ENCODE peak calls at places on chromosomes 5 and 9, in seven cellular contexts. U is heart left ventricle, C is fibroblast of the aortic adventitia, A is sigmoid colon, S is GM06990, G is BJ, H is fibroblast of mammary gland. M is an unnamed sample.

GRCh38 chr5:52864376-52864775 is 76.7 kb downstream of the ITGA1 start:
- DNase-seq in U (no peak), C (peak; percentile 67), A (no peak), S (no peak), G (no peak), H (peak; percentile 26), M (peak; percentile 87)

GRCh38 chr9:110083866-110084265 is 124.1 kb downstream of the C9orf152 start:
- DNase-seq in U (no peak), C (no peak), A (no peak), S (no peak), G (no peak), H (no peak), M (no peak)

GRCh38 chr9:2489838-2490314 is 131.7 kb upstream of the VLDLR start:
- DNase-seq in U (peak; percentile 27), C (peak; percentile 98), A (no peak), S (no peak), G (peak; percentile 76), H (peak; percentile 84), M (peak; percentile 83)

GRCh38 chr5:73901455-73901854 is 275.5 kb downstream of the ARHGEF28 start:
- DNase-seq in U (no peak), C (no peak), A (no peak), S (no peak), G (no peak), H (no peak), M (no peak)

GRCh38 chr5:149846021-149846420 is 98.6 kb downstream of the PDE6A start:
- DNase-seq in U (no peak), C (no peak), A (no peak), S (no peak), G (no peak), H (no peak), M (no peak)

GRCh38 chr9:30575218-30575617 is 1809.2 kb upstream of the ACO1 start:
- DNase-seq in U (no peak), C (no peak), A (no peak), S (no peak), G (no peak), H (no peak), M (no peak)

GRCh38 chr9:111429175-111429574 is 55.0 kb downstream of the ECPAS start:
- DNase-seq in U (no peak), C (peak; percentile 8), A (no peak), S (no peak), G (no peak), H (peak; percentile 32), M (no peak)

GRCh38 chr5:9483779-9484178 is 62.1 kb downstream of the SEMA5A start:
- DNase-seq in U (no peak), C (no peak), A (no peak), S (no peak), G (no peak), H (no peak), M (no peak)

GRCh38 chr9:127214421-127215265 is 49.9 kb upstream of the GARNL3 start:
- DNase-seq in U (peak; percentile 53), C (peak; percentile 58), A (no peak), S (no peak), G (no peak), H (peak; percentile 72), M (peak; percentile 73)

GRCh38 chr5:126888180-126888579 is 111.2 kb downstream of the LMNB1 start:
- DNase-seq in U (no peak), C (no peak), A (no peak), S (no peak), G (no peak), H (no peak), M (no peak)

GRCh38 chr5:122741681-122742080 is 33.2 kb upstream of the SNX2 start:
- DNase-seq in U (no peak), C (no peak), A (no peak), S (no peak), G (no peak), H (no peak), M (no peak)

GRCh38 chr5:145976431-145977155 is 40.2 kb downstream of the SH3RF2 start:
- DNase-seq in U (no peak), C (peak; percentile 49), A (no peak), S (no peak), G (no peak), H (no peak), M (no peak)

GRCh38 chr9:69019808-69020207 is 5.9 kb upstream of the PRKACG start:
- DNase-seq in U (no peak), C (no peak), A (no peak), S (no peak), G (no peak), H (no peak), M (no peak)

GRCh38 chr5:122110990-122111389 is 18.4 kb upstream of the ZNF474 start:
- DNase-seq in U (no peak), C (no peak), A (no peak), S (no peak), G (no peak), H (no peak), M (no peak)

GRCh38 chr5:151184316-151185042 is 26.9 kb upstream of the ANXA6 start:
- DNase-seq in U (no peak), C (no peak), A (no peak), S (no peak), G (no peak), H (no peak), M (no peak)

GRCh38 chr9:133888048-133888778 is 103.9 kb downstream of the VAV2 start:
- DNase-seq in U (no peak), C (no peak), A (no peak), S (no peak), G (no peak), H (no peak), M (no peak)

GRCh38 chr5:128257096-128257495 is 173.5 kb downstream of the SLC12A2 start:
- DNase-seq in U (no peak), C (peak; percentile 13), A (no peak), S (no peak), G (no peak), H (no peak), M (no peak)

GRCh38 chr5:111063709-111064322 is 7.7 kb upstream of the TSLP start:
- DNase-seq in U (no peak), C (peak; percentile 37), A (no peak), S (no peak), G (no peak), H (no peak), M (no peak)

GRCh38 chr9:111969061-111969460 is 72.4 kb downstream of the UGCG start:
- DNase-seq in U (no peak), C (no peak), A (no peak), S (no peak), G (no peak), H (peak; percentile 94), M (peak; percentile 66)

GRCh38 chr9:124285490-124285889 is 27.7 kb downstream of the NEK6 start:
- DNase-seq in U (no peak), C (no peak), A (no peak), S (no peak), G (no peak), H (no peak), M (no peak)
- H3K4me3 ChIP-seq in U (no peak overlapping the region), C (no peak overlapping the region), A (no peak overlapping the region), S (peak overlapping the region; percentile 40), G (no peak overlapping the region), H (no peak overlapping the region), M (peak overlapping the region; percentile 13)

DNA sequence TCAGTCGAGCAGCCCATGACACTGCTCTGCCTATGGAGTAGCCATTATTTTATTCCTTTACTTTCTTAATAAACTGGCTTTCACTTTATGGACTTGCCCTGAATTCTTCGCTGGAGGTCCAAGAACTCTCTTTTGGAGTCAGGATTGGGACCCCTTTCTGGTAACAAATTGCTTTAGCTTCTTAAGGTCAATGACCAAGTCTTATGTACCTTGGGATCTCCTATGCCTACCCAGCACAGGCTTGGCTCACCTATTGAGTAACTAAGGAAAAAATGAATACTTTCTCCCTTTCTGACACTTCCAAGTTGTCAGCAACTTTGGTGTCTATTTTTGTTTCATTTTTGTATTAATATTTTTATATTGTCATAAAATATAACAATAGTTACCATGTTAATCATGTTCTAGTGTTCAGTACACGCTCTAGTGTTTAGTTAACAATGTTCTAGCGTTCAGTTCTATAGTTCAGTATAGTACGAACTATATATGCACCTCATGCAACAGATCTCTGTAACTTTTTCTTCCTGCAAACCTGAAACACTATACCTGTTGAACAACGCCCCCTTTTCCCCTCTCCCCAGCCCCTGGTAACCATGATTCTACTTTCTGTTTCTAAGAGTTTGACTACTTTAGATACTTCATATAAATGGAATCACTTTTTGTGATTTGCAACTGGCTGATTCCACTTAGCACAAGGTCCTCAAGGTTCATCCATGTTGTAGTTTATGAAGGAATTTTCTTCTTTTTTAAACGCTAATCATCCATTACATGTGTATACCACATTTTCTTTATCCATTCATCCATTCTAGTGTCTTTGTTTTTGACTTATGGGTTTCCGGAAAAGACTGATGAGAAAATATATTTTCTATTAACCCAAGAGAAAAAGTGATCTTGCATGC is 1.8 kb upstream of the RHOBTB3 start:
- DNase-seq in U (no peak), C (no peak), A (no peak), S (no peak), G (no peak), H (no peak), M (no peak)
- H3K4me3 ChIP-seq in U (no peak overlapping the region), C (no peak overlapping the region), A (no peak overlapping the region), S (no peak overlapping the region), G (no peak overlapping the region), H (no peak overlapping the region), M (no peak overlapping the region)

GRCh38 chr5:147575598-147575997 is 65.7 kb upstream of the DPYSL3 start:
- DNase-seq in U (no peak), C (no peak), A (no peak), S (no peak), G (no peak), H (no peak), M (no peak)

GRCh38 chr5:147576646-147577535 is 67.0 kb upstream of the DPYSL3 start:
- DNase-seq in U (peak; percentile 38), C (peak; percentile 60), A (peak; percentile 72), S (peak; percentile 6), G (no peak), H (peak; percentile 46), M (peak; percentile 26)

GRCh38 chr5:147573171-147573570 is 63.3 kb upstream of the DPYSL3 start:
- DNase-seq in U (no peak), C (no peak), A (no peak), S (no peak), G (no peak), H (no peak), M (no peak)

GRCh38 chr5:147578228-147579024 is 68.6 kb upstream of the DPYSL3 start:
- DNase-seq in U (no peak), C (peak; percentile 86), A (no peak), S (no peak), G (no peak), H (peak; percentile 71), M (peak; percentile 60)
- H3K4me3 ChIP-seq in U (no peak overlapping the region), C (peak overlapping the region; percentile 46), A (peak overlapping the region; percentile 21), S (no peak overlapping the region), G (peak overlapping the region; percentile 25), H (no peak overlapping the region), M (no peak overlapping the region)

DNA sequence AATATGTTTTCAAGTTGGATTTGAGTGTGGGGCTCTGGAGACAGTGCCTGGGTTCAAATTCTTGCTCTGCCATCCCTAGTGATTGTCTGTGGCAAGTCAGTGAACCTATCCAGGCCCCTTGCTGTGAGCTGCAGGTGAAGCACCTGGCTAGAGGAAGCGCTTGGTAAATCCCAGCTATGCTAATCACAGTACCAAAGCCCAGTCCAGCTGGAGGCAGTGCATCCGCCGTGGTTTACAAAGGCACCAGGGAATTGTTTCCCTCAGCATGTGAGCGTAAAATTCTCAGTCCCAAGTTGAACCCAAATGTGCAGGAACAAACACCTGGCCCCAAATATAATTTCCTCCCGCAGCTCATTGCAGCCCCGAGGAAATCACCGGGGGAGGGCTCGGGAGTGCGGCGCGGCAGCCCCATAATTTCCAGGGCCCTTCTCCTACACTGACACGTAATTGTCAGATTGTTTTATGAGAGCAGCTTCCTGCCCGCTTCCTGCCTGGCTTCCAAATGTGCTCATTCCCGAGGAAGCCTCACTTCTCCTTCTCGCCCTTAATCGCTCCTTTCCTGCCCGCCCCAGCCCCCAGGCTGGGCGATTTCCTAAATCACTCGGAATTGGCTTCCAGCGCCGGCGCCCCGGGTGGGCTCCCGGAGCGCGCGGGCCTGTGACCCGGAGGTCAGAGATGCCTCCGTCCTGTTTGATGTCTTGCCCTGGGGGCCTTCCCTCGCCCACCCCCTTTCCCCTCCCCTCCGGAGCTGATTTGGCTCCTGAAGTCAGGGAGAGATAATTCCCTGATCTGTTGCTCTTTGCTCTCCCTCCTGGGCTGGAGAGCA is 134.4 kb downstream of the FGF1 start:
- DNase-seq in U (peak; percentile 40), C (no peak), A (peak; percentile 62), S (no peak), G (no peak), H (peak; percentile 40), M (peak; percentile 20)
- H3K4me3 ChIP-seq in U (peak overlapping the region; percentile 44), C (no peak overlapping the region), A (peak overlapping the region; percentile 2), S (no peak overlapping the region), G (peak overlapping the region; percentile 34), H (peak overlapping the region; percentile 38), M (peak overlapping the region; percentile 35)